ENCODE peak calls at places on chromosome 12, in seven cellular contexts. One of them, this sample, is unnamed. For H3K4me1, the result is how much of the 10 kb centered on the place peaks cover.

GRCh38 chr12:71447691-71448660 is 8.4 kb downstream of the LGR5 start:
- DNase-seq in astrocyte: peak
- DNase-seq in thoracic aorta: no peak
- DNase-seq in transverse colon: no peak
- DNase-seq in right atrium auricular region: no peak
- DNase-seq in neural progenitor cell: no peak
- DNase-seq in IMR-90: no peak
- DNase-seq in this sample: no peak

GRCh38 chr12:95495433-95495832 is 21.5 kb downstream of the METAP2 start:
- DNase-seq in astrocyte: no peak
- DNase-seq in thoracic aorta: no peak
- DNase-seq in transverse colon: no peak
- DNase-seq in right atrium auricular region: no peak
- DNase-seq in neural progenitor cell: no peak
- DNase-seq in IMR-90: no peak
- DNase-seq in this sample: no peak

GRCh38 chr12:96237465-96238077 is 43.4 kb downstream of the ELK3 start:
- DNase-seq in astrocyte: peak
- DNase-seq in thoracic aorta: peak
- DNase-seq in transverse colon: peak
- DNase-seq in right atrium auricular region: peak
- DNase-seq in neural progenitor cell: no peak
- DNase-seq in IMR-90: peak
- DNase-seq in this sample: no peak

GRCh38 chr12:2628401-2628800 is 166.4 kb upstream of the FKBP4 start:
- DNase-seq in astrocyte: no peak
- DNase-seq in thoracic aorta: no peak
- DNase-seq in transverse colon: peak
- DNase-seq in right atrium auricular region: no peak
- DNase-seq in neural progenitor cell: no peak
- DNase-seq in IMR-90: no peak
- DNase-seq in this sample: no peak

GRCh38 chr12:118680361-118680963 is 300.9 kb upstream of the SRRM4 start:
- DNase-seq in astrocyte: no peak
- DNase-seq in thoracic aorta: no peak
- DNase-seq in transverse colon: peak
- DNase-seq in right atrium auricular region: no peak
- DNase-seq in neural progenitor cell: peak
- DNase-seq in IMR-90: no peak
- DNase-seq in this sample: no peak

GRCh38 chr12:123250471-123251383 is 17.5 kb downstream of the MTRFR start:
- DNase-seq in astrocyte: peak
- DNase-seq in thoracic aorta: no peak
- DNase-seq in transverse colon: peak
- DNase-seq in right atrium auricular region: no peak
- DNase-seq in neural progenitor cell: no peak
- DNase-seq in IMR-90: no peak
- DNase-seq in this sample: no peak

GRCh38 chr12:122859303-122860051 is 24.2 kb downstream of the HIP1R start:
- DNase-seq in astrocyte: no peak
- DNase-seq in thoracic aorta: no peak
- DNase-seq in transverse colon: no peak
- DNase-seq in right atrium auricular region: no peak
- DNase-seq in neural progenitor cell: no peak
- DNase-seq in IMR-90: no peak
- DNase-seq in this sample: no peak

GRCh38 chr12:5222011-5222461 is 178.4 kb downstream of the KCNA5 start:
- DNase-seq in astrocyte: no peak
- DNase-seq in thoracic aorta: no peak
- DNase-seq in transverse colon: no peak
- DNase-seq in right atrium auricular region: no peak
- DNase-seq in neural progenitor cell: peak
- DNase-seq in IMR-90: no peak
- DNase-seq in this sample: no peak

GRCh38 chr12:22974865-22975264 is 349.9 kb downstream of the ETNK1 start:
- DNase-seq in astrocyte: peak
- DNase-seq in thoracic aorta: no peak
- DNase-seq in transverse colon: no peak
- DNase-seq in right atrium auricular region: no peak
- DNase-seq in neural progenitor cell: no peak
- DNase-seq in IMR-90: peak
- DNase-seq in this sample: no peak

GRCh38 chr12:7144414-7145120 is 14.4 kb downstream of the CLSTN3 start:
- DNase-seq in astrocyte: peak
- DNase-seq in thoracic aorta: no peak
- DNase-seq in transverse colon: no peak
- DNase-seq in right atrium auricular region: no peak
- DNase-seq in neural progenitor cell: peak
- DNase-seq in IMR-90: peak
- DNase-seq in this sample: peak

GRCh38 chr12:80293347-80293746 is 150.7 kb upstream of the PTPRQ start:
- DNase-seq in astrocyte: no peak
- DNase-seq in thoracic aorta: no peak
- DNase-seq in transverse colon: no peak
- DNase-seq in right atrium auricular region: no peak
- DNase-seq in neural progenitor cell: no peak
- DNase-seq in IMR-90: no peak
- DNase-seq in this sample: no peak

GRCh38 chr12:3820122-3820521 is 53.1 kb downstream of the PARP11 start:
- DNase-seq in astrocyte: peak
- DNase-seq in thoracic aorta: no peak
- DNase-seq in transverse colon: no peak
- DNase-seq in right atrium auricular region: no peak
- DNase-seq in neural progenitor cell: no peak
- DNase-seq in IMR-90: peak
- DNase-seq in this sample: no peak

GRCh38 chr12:18629916-18630315 is 107.9 kb downstream of the PLCZ1 start:
- DNase-seq in astrocyte: peak
- DNase-seq in thoracic aorta: no peak
- DNase-seq in transverse colon: no peak
- DNase-seq in right atrium auricular region: no peak
- DNase-seq in neural progenitor cell: no peak
- DNase-seq in IMR-90: no peak
- DNase-seq in this sample: no peak

GRCh38 chr12:6336859-6337744 is 4.8 kb downstream of the TNFRSF1A start:
- DNase-seq in astrocyte: no peak
- DNase-seq in thoracic aorta: no peak
- DNase-seq in transverse colon: peak
- DNase-seq in right atrium auricular region: no peak
- DNase-seq in neural progenitor cell: no peak
- DNase-seq in IMR-90: no peak
- DNase-seq in this sample: no peak

GRCh38 chr12:117671734-117672133 is 297.1 kb downstream of the KSR2 start:
- DNase-seq in astrocyte: no peak
- DNase-seq in thoracic aorta: no peak
- DNase-seq in transverse colon: no peak
- DNase-seq in right atrium auricular region: no peak
- DNase-seq in neural progenitor cell: peak
- DNase-seq in IMR-90: no peak
- DNase-seq in this sample: no peak

GRCh38 chr12:124369901-124370378 is 75.0 kb downstream of the RFLNA start:
- DNase-seq in astrocyte: no peak
- DNase-seq in thoracic aorta: no peak
- DNase-seq in transverse colon: no peak
- DNase-seq in right atrium auricular region: peak
- DNase-seq in neural progenitor cell: no peak
- DNase-seq in IMR-90: no peak
- DNase-seq in this sample: no peak
- H3K4me1 ChIP-seq in astrocyte: under half
- H3K4me1 ChIP-seq in thoracic aorta: half or more
- H3K4me1 ChIP-seq in transverse colon: under half
- H3K4me1 ChIP-seq in right atrium auricular region: under half
- H3K4me1 ChIP-seq in neural progenitor cell: under half
- H3K4me1 ChIP-seq in IMR-90: under half
- H3K4me1 ChIP-seq in this sample: under half

DNA sequence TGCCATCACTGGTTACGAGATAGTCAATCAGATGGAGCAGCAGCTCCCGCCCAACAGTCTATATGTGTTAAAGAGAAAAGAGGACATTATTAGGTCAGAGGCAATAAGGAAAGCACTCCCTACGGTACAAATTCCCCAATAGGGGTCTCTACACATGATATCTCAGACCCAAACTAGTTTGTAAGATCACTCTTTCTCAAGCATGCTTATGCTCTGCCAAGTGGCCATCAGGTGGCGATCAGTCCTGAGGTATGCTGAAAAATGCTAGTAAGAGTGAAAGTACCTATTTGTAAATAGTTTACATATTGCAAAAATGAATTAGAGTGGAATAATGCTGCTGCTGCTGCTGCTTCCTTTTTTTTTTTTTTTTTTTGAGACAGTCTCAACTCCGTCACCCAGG is 61.1 kb downstream of the CPM start:
- DNase-seq in astrocyte: no peak
- DNase-seq in thoracic aorta: no peak
- DNase-seq in transverse colon: no peak
- DNase-seq in right atrium auricular region: no peak
- DNase-seq in neural progenitor cell: peak
- DNase-seq in IMR-90: peak
- DNase-seq in this sample: no peak
- TF ChIP-seq CTCF in astrocyte: peak
- TF ChIP-seq CTCF in thoracic aorta: no peak
- TF ChIP-seq CTCF in transverse colon: no peak
- TF ChIP-seq CTCF in right atrium auricular region: no peak
- TF ChIP-seq CTCF in neural progenitor cell: peak
- TF ChIP-seq CTCF in IMR-90: peak
- TF ChIP-seq CTCF in this sample: no peak

DNA sequence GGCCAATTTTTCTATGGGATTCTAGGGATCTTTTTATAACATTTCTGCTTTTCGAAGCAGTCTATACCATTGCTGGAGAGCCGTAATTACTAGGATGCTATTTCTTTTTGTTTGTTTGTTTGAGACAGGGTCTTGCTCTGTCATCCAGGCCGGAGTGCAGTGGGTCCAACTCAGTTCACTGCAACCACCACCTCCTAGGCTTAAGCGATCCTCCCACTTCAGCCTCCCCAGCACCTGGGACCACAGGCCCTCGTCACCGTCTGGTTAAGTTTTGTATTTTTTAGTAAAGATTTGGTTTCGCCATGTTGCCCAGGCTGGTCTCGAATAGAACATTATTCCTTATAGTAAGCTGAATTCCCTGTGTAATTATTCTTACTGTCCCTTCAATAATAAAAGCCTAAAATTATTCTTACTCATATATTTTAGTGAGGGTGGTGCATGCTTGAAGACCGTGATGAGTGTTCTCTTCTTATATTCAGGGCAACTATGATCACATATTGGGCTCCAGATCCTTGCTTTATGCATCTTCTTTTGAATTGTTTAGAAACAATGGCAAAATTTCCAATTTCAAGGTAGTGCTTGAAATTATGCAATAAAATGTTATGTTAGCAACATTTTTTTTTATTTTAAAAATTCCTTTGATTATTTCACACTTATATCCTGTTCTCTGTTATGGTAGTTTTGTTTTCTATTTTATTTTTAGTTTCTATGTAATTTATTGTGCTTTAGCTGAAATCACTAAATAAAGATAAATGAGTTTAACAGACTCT is 66.2 kb downstream of the CRADD start:
- DNase-seq in astrocyte: no peak
- DNase-seq in thoracic aorta: no peak
- DNase-seq in transverse colon: no peak
- DNase-seq in right atrium auricular region: no peak
- DNase-seq in neural progenitor cell: no peak
- DNase-seq in IMR-90: no peak
- DNase-seq in this sample: no peak
- H3K27ac ChIP-seq in astrocyte: no peak
- H3K27ac ChIP-seq in thoracic aorta: peak
- H3K27ac ChIP-seq in transverse colon: peak
- H3K27ac ChIP-seq in right atrium auricular region: peak
- H3K27ac ChIP-seq in neural progenitor cell: no peak
- H3K27ac ChIP-seq in IMR-90: no peak
- H3K27ac ChIP-seq in this sample: peak

DNA sequence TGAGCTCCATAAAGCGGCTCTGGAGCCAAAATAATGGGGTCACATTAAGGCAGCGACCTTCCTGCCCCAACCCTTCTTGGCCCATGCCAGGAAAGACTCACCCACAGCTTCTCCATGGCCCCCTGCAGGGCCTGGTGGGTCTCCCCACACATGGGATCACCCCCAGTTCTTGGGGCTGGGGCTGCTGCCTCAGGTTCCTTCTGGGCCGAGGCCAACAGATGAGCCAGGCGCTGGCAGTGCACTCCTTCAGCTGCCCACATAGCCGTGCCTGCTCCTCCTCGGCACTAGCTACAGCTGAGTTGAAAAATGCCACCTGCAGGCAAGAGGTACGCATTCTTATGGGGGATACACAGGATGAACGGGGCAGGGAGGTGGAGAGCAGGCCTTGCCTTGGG is 14.8 kb upstream of the BLTP3B start:
- DNase-seq in astrocyte: no peak
- DNase-seq in thoracic aorta: no peak
- DNase-seq in transverse colon: no peak
- DNase-seq in right atrium auricular region: no peak
- DNase-seq in neural progenitor cell: no peak
- DNase-seq in IMR-90: no peak
- DNase-seq in this sample: no peak
- H3K4me1 ChIP-seq in astrocyte: under half
- H3K4me1 ChIP-seq in thoracic aorta: under half
- H3K4me1 ChIP-seq in transverse colon: under half
- H3K4me1 ChIP-seq in right atrium auricular region: under half
- H3K4me1 ChIP-seq in neural progenitor cell: under half
- H3K4me1 ChIP-seq in IMR-90: under half
- H3K4me1 ChIP-seq in this sample: under half

GRCh38 chr12:107079172-107080011 is 14.0 kb downstream of the CRY1 start:
- DNase-seq in astrocyte: peak
- DNase-seq in thoracic aorta: no peak
- DNase-seq in transverse colon: no peak
- DNase-seq in right atrium auricular region: no peak
- DNase-seq in neural progenitor cell: no peak
- DNase-seq in IMR-90: peak
- DNase-seq in this sample: no peak
- TF ChIP-seq CTCF in astrocyte: peak
- TF ChIP-seq CTCF in thoracic aorta: no peak
- TF ChIP-seq CTCF in transverse colon: peak
- TF ChIP-seq CTCF in right atrium auricular region: peak
- TF ChIP-seq CTCF in neural progenitor cell: peak
- TF ChIP-seq CTCF in IMR-90: peak
- TF ChIP-seq CTCF in this sample: no peak

GRCh38 chr12:57516617-57517153 is 3.6 kb downstream of the DDIT3 start:
- DNase-seq in astrocyte: no peak
- DNase-seq in thoracic aorta: no peak
- DNase-seq in transverse colon: no peak
- DNase-seq in right atrium auricular region: no peak
- DNase-seq in neural progenitor cell: no peak
- DNase-seq in IMR-90: no peak
- DNase-seq in this sample: no peak
- H3K27ac ChIP-seq in astrocyte: no peak
- H3K27ac ChIP-seq in thoracic aorta: peak
- H3K27ac ChIP-seq in transverse colon: peak
- H3K27ac ChIP-seq in right atrium auricular region: peak
- H3K27ac ChIP-seq in neural progenitor cell: no peak
- H3K27ac ChIP-seq in IMR-90: peak
- H3K27ac ChIP-seq in this sample: peak

GRCh38 chr12:89352242-89352491 is 134 bp downstream of the DUSP6 start:
- DNase-seq in astrocyte: no peak
- DNase-seq in thoracic aorta: no peak
- DNase-seq in transverse colon: no peak
- DNase-seq in right atrium auricular region: no peak
- DNase-seq in neural progenitor cell: no peak
- DNase-seq in IMR-90: no peak
- DNase-seq in this sample: no peak
- H3K4me1 ChIP-seq in astrocyte: under half
- H3K4me1 ChIP-seq in thoracic aorta: half or more
- H3K4me1 ChIP-seq in transverse colon: under half
- H3K4me1 ChIP-seq in right atrium auricular region: under half
- H3K4me1 ChIP-seq in neural progenitor cell: half or more
- H3K4me1 ChIP-seq in IMR-90: under half
- H3K4me1 ChIP-seq in this sample: under half